ENCODE peak calls at places on chromosome 18, in four cellular contexts. X, K, T and V are unnamed samples.

GRCh38 chr18:22238681-22239080 is 69.3 kb downstream of the GATA6 start:
- DNase-seq in T (no peak), X (no peak), K (no peak), V (no peak)

GRCh38 chr18:46374850-46375249 is 270.7 kb downstream of the HAUS1 start:
- DNase-seq in X (no peak), K (no peak), T (no peak), V (no peak)

GRCh38 chr18:77478619-77479018 is 229.0 kb downstream of the GALR1 start:
- DNase-seq in X (peak; percentile 49), T (no peak), K (peak; percentile 3), V (no peak)

GRCh38 chr18:13235981-13236380 is 17.4 kb downstream of the LDLRAD4 start:
- DNase-seq in T (no peak), K (no peak), X (peak; percentile 51), V (no peak)

GRCh38 chr18:63677490-63678225 is 16.0 kb upstream of the SERPINB3 start:
- DNase-seq in T (no peak), K (no peak), X (no peak), V (no peak)

GRCh38 chr18:31070206-31070605 is 27.7 kb upstream of the DSC3 start:
- DNase-seq in X (no peak), T (no peak), K (no peak), V (no peak)

GRCh38 chr18:59988098-59988706 is 88.4 kb downstream of the PMAIP1 start:
- DNase-seq in T (peak; percentile 21), K (peak; percentile 23), X (peak; percentile 76), V (peak; percentile 12)

GRCh38 chr18:69250305-69251151 is 150.2 kb upstream of the DOK6 start:
- DNase-seq in T (no peak), K (no peak), X (no peak), V (no peak)

GRCh38 chr18:37669991-37670534 is 104.5 kb upstream of the CELF4 start:
- DNase-seq in T (no peak), X (no peak), K (no peak), V (no peak)

GRCh38 chr18:58135170-58135569 is 91.1 kb downstream of the NEDD4L start:
- DNase-seq in K (peak; percentile 32), X (no peak), T (peak; percentile 83), V (peak; percentile 81)

GRCh38 chr18:67363694-67364093 is 152.8 kb downstream of the DSEL start:
- DNase-seq in X (no peak), T (no peak), K (no peak), V (no peak)

GRCh38 chr18:79798346-79798998 is 734 bp downstream of the KCNG2 start:
- DNase-seq in K (no peak), X (no peak), T (no peak), V (no peak)
- H3K4me3 ChIP-seq in K (no peak overlapping the region), X (peak overlapping the region; percentile 40), T (no peak overlapping the region), V (peak overlapping the region; percentile 16)

DNA sequence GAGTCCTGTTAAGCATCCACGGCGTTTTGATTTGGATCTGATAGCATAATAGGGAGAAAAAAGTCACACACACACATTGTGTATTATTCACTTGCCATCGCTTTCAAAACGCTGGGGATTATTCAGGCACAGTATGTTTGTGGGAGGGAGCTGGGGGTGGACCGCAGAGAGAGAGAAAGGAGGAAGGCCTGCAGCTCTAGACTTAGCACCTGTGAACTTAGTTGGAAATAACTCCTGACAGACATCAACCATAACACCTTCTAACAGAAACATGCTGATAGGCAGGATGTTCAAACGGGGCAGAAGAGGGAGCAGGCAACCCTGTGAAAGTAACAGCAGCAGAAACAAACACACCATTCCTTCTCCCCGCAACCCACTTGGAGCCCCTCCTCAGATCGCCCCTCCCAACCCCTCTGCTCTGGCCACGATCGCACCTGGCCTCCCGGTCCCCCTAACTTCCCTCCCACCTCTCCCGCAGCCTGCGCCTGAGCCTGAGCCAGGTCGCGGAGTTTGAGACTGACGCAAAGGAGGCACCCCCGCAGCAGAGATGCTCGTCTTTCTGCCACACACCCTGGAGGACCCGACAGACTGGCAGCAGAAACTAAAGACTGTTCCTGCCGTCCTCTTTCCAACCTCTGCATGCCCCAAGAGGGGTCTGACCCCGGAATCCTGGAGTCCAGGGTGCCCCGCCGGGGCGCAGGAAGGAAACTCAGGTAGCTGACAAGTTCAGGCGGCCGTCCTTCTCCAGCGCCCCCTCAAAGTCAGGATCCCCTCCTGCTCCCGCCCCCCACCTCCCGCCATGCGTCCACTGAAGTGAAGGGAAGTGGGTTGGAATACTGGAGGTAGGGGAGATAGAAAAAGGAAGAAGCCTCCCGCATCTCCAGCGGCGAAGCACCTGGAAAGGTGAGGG is 738 bp downstream of the CHST9 start:
- DNase-seq in X (no peak), T (no peak), K (no peak), V (no peak)
- H3K4me3 ChIP-seq in X (peak overlapping the region; percentile 24), T (no peak overlapping the region), K (peak overlapping the region; percentile 40), V (peak overlapping the region; percentile 56)

DNA sequence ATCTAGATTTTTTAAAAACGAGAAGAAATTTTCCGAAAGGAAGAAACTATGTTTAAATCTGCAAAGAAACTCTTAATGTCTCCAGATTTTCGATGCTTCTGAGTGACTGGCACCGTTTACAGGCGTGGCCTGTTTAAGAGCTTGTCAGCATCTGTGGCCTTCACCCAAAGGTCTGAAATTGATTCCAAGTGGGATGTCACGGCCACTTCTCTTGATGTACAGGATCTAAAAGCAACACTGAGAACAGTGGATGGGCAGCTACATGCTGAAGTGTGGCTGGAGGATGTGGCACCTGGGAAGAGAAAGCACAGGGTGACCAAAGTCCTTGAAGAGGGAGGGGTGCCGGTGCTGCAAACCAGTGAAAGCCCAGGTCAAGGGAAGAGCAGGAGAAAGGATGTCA is 28.0 kb downstream of the EMILIN2 start:
- DNase-seq in X (no peak), T (no peak), K (no peak), V (no peak)
- H3K4me3 ChIP-seq in X (no peak overlapping the region), T (no peak overlapping the region), K (no peak overlapping the region), V (no peak overlapping the region)

GRCh38 chr18:48832961-48833700 is 117.6 kb downstream of the SMAD7 start:
- DNase-seq in X (peak; percentile 78), T (peak; percentile 76), K (no peak), V (no peak)

GRCh38 chr18:48829443-48830149 is 121.2 kb downstream of the SMAD7 start:
- DNase-seq in K (no peak), X (peak; percentile 46), T (no peak), V (no peak)

GRCh38 chr18:48828713-48829442 is 121.9 kb downstream of the SMAD7 start:
- DNase-seq in X (peak; percentile 44), K (no peak), T (no peak), V (no peak)

GRCh38 chr18:48831802-48832201 is 119.0 kb downstream of the SMAD7 start:
- DNase-seq in K (no peak), T (no peak), X (peak; percentile 18), V (no peak)

GRCh38 chr18:48831113-48831759 is 119.5 kb downstream of the SMAD7 start:
- DNase-seq in K (no peak), T (no peak), X (peak; percentile 36), V (no peak)
- H3K4me3 ChIP-seq in K (no peak overlapping the region), T (no peak overlapping the region), X (no peak overlapping the region), V (no peak overlapping the region)